ENCODE peak calls at places on chromosomes 13 and 19, in five cellular contexts. One of them, this sample, is unnamed.

GRCh38 chr19:18616023-18616422 is 3.4 kb downstream of the TMEM59L start:
- DNase-seq in right lobe of liver: no peak
- DNase-seq in activated naive CD8-positive, alpha-beta T cell treated with anti-CD3 and anti-CD28 coated beads, Interleukin-2, amount 50 U/mL, for 24 hours: no peak
- DNase-seq in aorta: no peak
- DNase-seq in M059J: no peak
- DNase-seq in this sample: no peak

GRCh38 chr19:19461306-19461670 is 54.1 kb downstream of the TSSK6 start:
- DNase-seq in right lobe of liver: no peak
- DNase-seq in activated naive CD8-positive, alpha-beta T cell treated with anti-CD3 and anti-CD28 coated beads, Interleukin-2, amount 50 U/mL, for 24 hours: no peak
- DNase-seq in aorta: no peak
- DNase-seq in M059J: no peak
- DNase-seq in this sample: no peak

GRCh38 chr19:32876236-32876918 is 6.8 kb upstream of the SLC7A9 start:
- DNase-seq in right lobe of liver: no peak
- DNase-seq in activated naive CD8-positive, alpha-beta T cell treated with anti-CD3 and anti-CD28 coated beads, Interleukin-2, amount 50 U/mL, for 24 hours: no peak
- DNase-seq in aorta: no peak
- DNase-seq in M059J: peak
- DNase-seq in this sample: no peak

GRCh38 chr13:53198017-53198416 is 169.4 kb downstream of the OLFM4 start:
- DNase-seq in right lobe of liver: no peak
- DNase-seq in activated naive CD8-positive, alpha-beta T cell treated with anti-CD3 and anti-CD28 coated beads, Interleukin-2, amount 50 U/mL, for 24 hours: no peak
- DNase-seq in aorta: no peak
- DNase-seq in M059J: no peak
- DNase-seq in this sample: no peak

GRCh38 chr19:27776020-27776419 is 1436.9 kb downstream of the UQCRFS1 start:
- DNase-seq in right lobe of liver: no peak
- DNase-seq in activated naive CD8-positive, alpha-beta T cell treated with anti-CD3 and anti-CD28 coated beads, Interleukin-2, amount 50 U/mL, for 24 hours: no peak
- DNase-seq in aorta: no peak
- DNase-seq in M059J: peak
- DNase-seq in this sample: no peak

GRCh38 chr19:21084343-21084742 is 2.3 kb downstream of the ZNF714 start:
- DNase-seq in right lobe of liver: no peak
- DNase-seq in activated naive CD8-positive, alpha-beta T cell treated with anti-CD3 and anti-CD28 coated beads, Interleukin-2, amount 50 U/mL, for 24 hours: no peak
- DNase-seq in aorta: no peak
- DNase-seq in M059J: peak
- DNase-seq in this sample: no peak

GRCh38 chr19:50728084-50728737 is 5.0 kb downstream of the CLEC11A start:
- DNase-seq in right lobe of liver: peak
- DNase-seq in activated naive CD8-positive, alpha-beta T cell treated with anti-CD3 and anti-CD28 coated beads, Interleukin-2, amount 50 U/mL, for 24 hours: peak
- DNase-seq in aorta: peak
- DNase-seq in M059J: no peak
- DNase-seq in this sample: peak

GRCh38 chr13:44815507-44816074 is 173.7 kb downstream of the NUFIP1 start:
- DNase-seq in right lobe of liver: no peak
- DNase-seq in activated naive CD8-positive, alpha-beta T cell treated with anti-CD3 and anti-CD28 coated beads, Interleukin-2, amount 50 U/mL, for 24 hours: peak
- DNase-seq in aorta: peak
- DNase-seq in M059J: peak
- DNase-seq in this sample: peak

GRCh38 chr13:62293081-62293480 is 877.4 kb upstream of the PCDH20 start:
- DNase-seq in right lobe of liver: no peak
- DNase-seq in activated naive CD8-positive, alpha-beta T cell treated with anti-CD3 and anti-CD28 coated beads, Interleukin-2, amount 50 U/mL, for 24 hours: no peak
- DNase-seq in aorta: no peak
- DNase-seq in M059J: peak
- DNase-seq in this sample: no peak

GRCh38 chr19:8242212-8242821 is 33.1 kb downstream of the CERS4 start:
- DNase-seq in right lobe of liver: no peak
- DNase-seq in activated naive CD8-positive, alpha-beta T cell treated with anti-CD3 and anti-CD28 coated beads, Interleukin-2, amount 50 U/mL, for 24 hours: no peak
- DNase-seq in aorta: no peak
- DNase-seq in M059J: no peak
- DNase-seq in this sample: no peak

GRCh38 chr19:55304279-55304978 is 20.6 kb downstream of the BRSK1 start:
- DNase-seq in right lobe of liver: no peak
- DNase-seq in activated naive CD8-positive, alpha-beta T cell treated with anti-CD3 and anti-CD28 coated beads, Interleukin-2, amount 50 U/mL, for 24 hours: peak
- DNase-seq in aorta: peak
- DNase-seq in M059J: peak
- DNase-seq in this sample: no peak

GRCh38 chr13:41505209-41505835 is 48.0 kb downstream of the RGCC start:
- DNase-seq in right lobe of liver: no peak
- DNase-seq in activated naive CD8-positive, alpha-beta T cell treated with anti-CD3 and anti-CD28 coated beads, Interleukin-2, amount 50 U/mL, for 24 hours: no peak
- DNase-seq in aorta: no peak
- DNase-seq in M059J: peak
- DNase-seq in this sample: no peak

GRCh38 chr13:113555141-113555540 is 29.4 kb upstream of the TFDP1 start:
- DNase-seq in right lobe of liver: no peak
- DNase-seq in activated naive CD8-positive, alpha-beta T cell treated with anti-CD3 and anti-CD28 coated beads, Interleukin-2, amount 50 U/mL, for 24 hours: no peak
- DNase-seq in aorta: no peak
- DNase-seq in M059J: no peak
- DNase-seq in this sample: no peak

GRCh38 chr13:50275392-50276063 is 260.3 kb downstream of the KCNRG start:
- DNase-seq in right lobe of liver: no peak
- DNase-seq in activated naive CD8-positive, alpha-beta T cell treated with anti-CD3 and anti-CD28 coated beads, Interleukin-2, amount 50 U/mL, for 24 hours: no peak
- DNase-seq in aorta: no peak
- DNase-seq in M059J: no peak
- DNase-seq in this sample: peak

This sample was measured in mucosa of gallbladder.